ENCODE peak calls at places on chromosome 22, in four cellular contexts. X is substantia nigra, O is fibroblast of gingiva, C is A549. E is an unnamed sample.

GRCh38 chr22:27647540-27647939 is 154.0 kb downstream of the MN1 start:
- DNase-seq in X (no peak), O (no peak), C (no peak), E (no peak)

GRCh38 chr22:17412232-17412631 is 43.0 kb downstream of the CECR2 start:
- DNase-seq in X (no peak), O (no peak), C (no peak), E (no peak)

GRCh38 chr22:42172385-42173172 is 42.0 kb upstream of the CYP2D6 start:
- DNase-seq in X (no peak), O (no peak), C (no peak), E (no peak)

GRCh38 chr22:36415415-36416168 is 27.8 kb upstream of the MYH9 start:
- DNase-seq in X (no peak), O (no peak), C (peak; percentile 49), E (peak; percentile 71)

GRCh38 chr22:29797351-29797750 is 30.2 kb downstream of the UQCR10 start:
- DNase-seq in X (no peak), O (no peak), C (no peak), E (no peak)

GRCh38 chr22:44429941-44430587 is 68.0 kb downstream of the RTL6 start:
- DNase-seq in X (no peak), O (no peak), C (no peak), E (no peak)

GRCh38 chr22:45082795-45083194 is 73.0 kb upstream of the PHF21B start:
- DNase-seq in X (no peak), O (no peak), C (peak; percentile 37), E (peak; percentile 26)

GRCh38 chr22:46074771-46075551 is 75.4 kb upstream of the PPARA start:
- DNase-seq in X (no peak), O (no peak), C (no peak), E (no peak)

GRCh38 chr22:32880906-32881596 is 79.5 kb downstream of the TIMP3 start:
- DNase-seq in X (no peak), O (no peak), C (no peak), E (peak; percentile 26)

GRCh38 chr22:36334838-36335603 is 52.7 kb downstream of the MYH9 start:
- DNase-seq in X (peak; percentile 90), O (peak; percentile 79), C (no peak), E (peak; percentile 89)

GRCh38 chr22:17729561-17729960 is 44.7 kb downstream of the BID start:
- DNase-seq in X (no peak), O (no peak), C (no peak), E (no peak)

GRCh38 chr22:30375312-30375849 is 11.8 kb downstream of the RNF215 start:
- DNase-seq in X (no peak), O (no peak), C (no peak), E (no peak)

GRCh38 chr22:34297536-34298120 is 377.4 kb upstream of the LARGE1 start:
- DNase-seq in X (no peak), O (no peak), C (no peak), E (no peak)

GRCh38 chr22:23401111-23401909 is 178.8 kb downstream of the IGLL1 start:
- DNase-seq in X (no peak), O (peak; percentile 4), C (no peak), E (peak; percentile 32)

GRCh38 chr22:40855104-40855959 is 1.1 kb downstream of the ST13 start:
- DNase-seq in X (no peak), O (peak; percentile 37), C (no peak), E (no peak)

GRCh38 chr22:46085831-46086576 is 64.3 kb upstream of the PPARA start:
- DNase-seq in X (no peak), O (peak; percentile 97), C (peak; percentile 90), E (peak; percentile 88)

GRCh38 chr22:21646608-21647590 is 4.8 kb downstream of the SDF2L1 start:
- DNase-seq in X (peak; percentile 28), O (peak; percentile 63), C (peak; percentile 77), E (peak; percentile 60)

GRCh38 chr22:21444701-21445436 is 22.3 kb upstream of the TMEM191C start:
- DNase-seq in X (no peak), O (peak; percentile 1), C (no peak), E (no peak)

GRCh38 chr22:37905534-37906363 is at the start of gene MICALL1:
- DNase-seq in X (no peak), O (peak; percentile 78), C (peak; percentile 64), E (peak; percentile 83)

GRCh38 chr22:17358394-17358793 is 10.9 kb upstream of the CECR2 start:
- DNase-seq in X (no peak), O (no peak), C (no peak), E (no peak)

GRCh38 chr22:24763872-24764485 is 10.5 kb downstream of the PIWIL3 start:
- DNase-seq in X (no peak), O (no peak), C (no peak), E (no peak)

GRCh38 chr22:49446145-49446758 is 381.4 kb downstream of the BRD1 start:
- DNase-seq in X (no peak), O (no peak), C (no peak), E (no peak)

GRCh38 chr22:36183446-36183845 is 18.2 kb downstream of the APOL4 start:
- DNase-seq in X (no peak), O (no peak), C (no peak), E (no peak)

GRCh38 chr22:40637181-40638150 is 947 bp upstream of the MRTFA start:
- DNase-seq in X (peak; percentile 11), O (no peak), C (no peak), E (no peak)